ENCODE peak calls at places on chromosomes 12 and 14, in seven cellular contexts. H is ELR; A is activated T-cell treated with anti-CD3 and anti-CD28 coated beads for 4 hours; Q is iPS-NIHi11; G is naive thymus-derived CD8-positive, alpha-beta T cell; N is suprapubic skin; T is stimulated activated CD4-positive, alpha-beta T cell treated with anti-CD3 and anti-CD28 coated beads, Interleukin-1b, Interleukin-23, amount 100 ng/mL, for 1 hour. S is an unnamed sample.

GRCh38 chr14:55416866-55417265 is 5.2 kb upstream of the ATG14 start:
- DNase-seq in H (peak), A (no peak), Q (peak), G (no peak), N (no peak), T (no peak), S (no peak)

GRCh38 chr12:1616233-1617066 is 12.6 kb upstream of the WNT5B start:
- DNase-seq in H (no peak), A (no peak), Q (no peak), G (no peak), N (no peak), T (no peak), S (no peak)

GRCh38 chr12:123364532-123365140 is at the start of gene SBNO1:
- DNase-seq in H (peak), A (peak), Q (peak), G (peak), N (peak), T (peak), S (peak)

GRCh38 chr12:34389378-34390170 is 367.3 kb downstream of the ALG10 start:
- DNase-seq in H (no peak), A (no peak), Q (no peak), G (no peak), N (peak), T (no peak), S (peak)

GRCh38 chr14:36516719-36517241 is 3.3 kb downstream of the NKX2-1 start:
- DNase-seq in H (no peak), A (no peak), Q (no peak), G (no peak), N (no peak), T (no peak), S (no peak)

GRCh38 chr14:54673193-54674121 is 106.5 kb downstream of the SAMD4A start:
- DNase-seq in H (no peak), A (no peak), Q (peak), G (no peak), N (no peak), T (no peak), S (no peak)

GRCh38 chr12:100897240-100897639 is 102.7 kb downstream of the ANO4 start:
- DNase-seq in H (no peak), A (no peak), Q (no peak), G (no peak), N (no peak), T (no peak), S (no peak)

GRCh38 chr14:99688210-99688581 is 4.1 kb downstream of the CYP46A1 start:
- DNase-seq in H (no peak), A (no peak), Q (no peak), G (no peak), N (no peak), T (no peak), S (peak)

GRCh38 chr12:112559784-112560183 is 141.0 kb downstream of the PTPN11 start:
- DNase-seq in H (peak), A (no peak), Q (no peak), G (no peak), N (no peak), T (no peak), S (no peak)

GRCh38 chr12:88940854-88941253 is 360.6 kb upstream of the KITLG start:
- DNase-seq in H (no peak), A (no peak), Q (no peak), G (no peak), N (no peak), T (no peak), S (no peak)

GRCh38 chr14:54637270-54637669 is 70.3 kb downstream of the SAMD4A start:
- DNase-seq in H (peak), A (no peak), Q (no peak), G (no peak), N (no peak), T (no peak), S (no peak)

GRCh38 chr12:121769831-121770301 is 23.6 kb downstream of the RHOF start:
- DNase-seq in H (no peak), A (no peak), Q (no peak), G (no peak), N (no peak), T (no peak), S (no peak)

GRCh38 chr12:41336041-41336552 is 148.0 kb downstream of the PDZRN4 start:
- DNase-seq in H (no peak), A (no peak), Q (no peak), G (no peak), N (no peak), T (no peak), S (no peak)

GRCh38 chr14:103501921-103502669 is 20.5 kb downstream of the CKB start:
- DNase-seq in H (no peak), A (no peak), Q (no peak), G (no peak), N (peak), T (no peak), S (peak)

GRCh38 chr12:103560604-103561101 is 26.4 kb upstream of the STAB2 start:
- DNase-seq in H (peak), A (no peak), Q (no peak), G (no peak), N (no peak), T (no peak), S (no peak)

GRCh38 chr12:56164345-56164729 is 6.2 kb downstream of the MYL6 start:
- DNase-seq in H (no peak), A (no peak), Q (no peak), G (no peak), N (no peak), T (no peak), S (no peak)

GRCh38 chr12:120903382-120903817 is 758 bp downstream of the SPPL3 start:
- DNase-seq in H (peak), A (peak), Q (peak), G (peak), N (peak), T (no peak), S (no peak)

GRCh38 chr14:26282578-26282977 is 315.3 kb downstream of the NOVA1 start:
- DNase-seq in H (no peak), A (no peak), Q (no peak), G (no peak), N (no peak), T (no peak), S (no peak)

GRCh38 chr12:104182144-104182543 is 33.4 kb upstream of the TXNRD1 start:
- DNase-seq in H (peak), A (no peak), Q (no peak), G (no peak), N (peak), T (no peak), S (no peak)

GRCh38 chr12:123916729-123917128 is 55.9 kb downstream of the CCDC92 start:
- DNase-seq in H (peak), A (peak), Q (no peak), G (no peak), N (no peak), T (no peak), S (no peak)

S was measured in mesenteric fat pad.